ENCODE peak calls at places on chromosomes 6 and 20, in ten cellular contexts. One of them, this sample, is unnamed.

GRCh38 chr6:31580807-31581437 is 1.3 kb downstream of the LTB start:
- DNase-seq in mesendoderm: peak; percentile 91
- DNase-seq in RWPE1: peak; percentile 83
- DNase-seq in CD4-positive, alpha-beta T cell: peak; percentile 89
- DNase-seq in stomach: peak; percentile 89
- DNase-seq in body of pancreas: peak; percentile 86
- DNase-seq in heart left ventricle: peak; percentile 95
- DNase-seq in mammary epithelial cell: peak; percentile 66
- DNase-seq in A549: peak; percentile 68
- DNase-seq in colonic mucosa: peak; percentile 88
- DNase-seq in this sample: no peak

GRCh38 chr20:43238833-43239232 is 49.1 kb upstream of the PTPRT start:
- DNase-seq in mesendoderm: peak; percentile 69
- DNase-seq in RWPE1: peak; percentile 57
- DNase-seq in CD4-positive, alpha-beta T cell: no peak
- DNase-seq in stomach: no peak
- DNase-seq in body of pancreas: no peak
- DNase-seq in heart left ventricle: no peak
- DNase-seq in mammary epithelial cell: no peak
- DNase-seq in A549: no peak
- DNase-seq in colonic mucosa: no peak
- DNase-seq in this sample: no peak

GRCh38 chr6:55943329-55943728 is 67.9 kb upstream of the BMP5 start:
- DNase-seq in mesendoderm: no peak
- DNase-seq in RWPE1: no peak
- DNase-seq in CD4-positive, alpha-beta T cell: no peak
- DNase-seq in stomach: no peak
- DNase-seq in body of pancreas: no peak
- DNase-seq in heart left ventricle: no peak
- DNase-seq in mammary epithelial cell: no peak
- DNase-seq in A549: no peak
- DNase-seq in colonic mucosa: no peak
- DNase-seq in this sample: no peak

GRCh38 chr20:16596991-16597390 is 23.7 kb upstream of the KIF16B start:
- DNase-seq in mesendoderm: no peak
- DNase-seq in RWPE1: no peak
- DNase-seq in CD4-positive, alpha-beta T cell: no peak
- DNase-seq in stomach: no peak
- DNase-seq in body of pancreas: no peak
- DNase-seq in heart left ventricle: no peak
- DNase-seq in mammary epithelial cell: no peak
- DNase-seq in A549: no peak
- DNase-seq in colonic mucosa: no peak
- DNase-seq in this sample: no peak

GRCh38 chr6:150667977-150668716 is 68.5 kb downstream of the PLEKHG1 start:
- DNase-seq in mesendoderm: peak; percentile 54
- DNase-seq in RWPE1: peak; percentile 80
- DNase-seq in CD4-positive, alpha-beta T cell: no peak
- DNase-seq in stomach: peak; percentile 97
- DNase-seq in body of pancreas: peak; percentile 90
- DNase-seq in heart left ventricle: peak; percentile 84
- DNase-seq in mammary epithelial cell: peak; percentile 93
- DNase-seq in A549: peak; percentile 6
- DNase-seq in colonic mucosa: peak; percentile 92
- DNase-seq in this sample: peak; percentile 75

GRCh38 chr6:151160869-151161268 is 78.9 kb upstream of the AKAP12 start:
- DNase-seq in mesendoderm: no peak
- DNase-seq in RWPE1: no peak
- DNase-seq in CD4-positive, alpha-beta T cell: no peak
- DNase-seq in stomach: peak; percentile 43
- DNase-seq in body of pancreas: peak; percentile 31
- DNase-seq in heart left ventricle: no peak
- DNase-seq in mammary epithelial cell: peak; percentile 5
- DNase-seq in A549: no peak
- DNase-seq in colonic mucosa: no peak
- DNase-seq in this sample: no peak

GRCh38 chr6:47005486-47005885 is 36.6 kb downstream of the ADGRF1 start:
- DNase-seq in mesendoderm: no peak
- DNase-seq in RWPE1: no peak
- DNase-seq in CD4-positive, alpha-beta T cell: no peak
- DNase-seq in stomach: no peak
- DNase-seq in body of pancreas: no peak
- DNase-seq in heart left ventricle: no peak
- DNase-seq in mammary epithelial cell: no peak
- DNase-seq in A549: no peak
- DNase-seq in colonic mucosa: no peak
- DNase-seq in this sample: no peak

GRCh38 chr20:62065669-62066338 is at the start of gene TAF4:
- DNase-seq in mesendoderm: peak; percentile 69
- DNase-seq in RWPE1: peak; percentile 100
- DNase-seq in CD4-positive, alpha-beta T cell: peak; percentile 70
- DNase-seq in stomach: peak; percentile 81
- DNase-seq in body of pancreas: peak; percentile 81
- DNase-seq in heart left ventricle: peak; percentile 89
- DNase-seq in mammary epithelial cell: peak; percentile 61
- DNase-seq in A549: peak; percentile 85
- DNase-seq in colonic mucosa: peak; percentile 79
- DNase-seq in this sample: no peak

GRCh38 chr6:157634566-157634965 is 188.5 kb upstream of the SNX9 start:
- DNase-seq in mesendoderm: no peak
- DNase-seq in RWPE1: no peak
- DNase-seq in CD4-positive, alpha-beta T cell: no peak
- DNase-seq in stomach: no peak
- DNase-seq in body of pancreas: no peak
- DNase-seq in heart left ventricle: no peak
- DNase-seq in mammary epithelial cell: no peak
- DNase-seq in A549: no peak
- DNase-seq in colonic mucosa: no peak
- DNase-seq in this sample: no peak

GRCh38 chr20:61315319-61315718 is 63.3 kb downstream of the CDH4 start:
- DNase-seq in mesendoderm: no peak
- DNase-seq in RWPE1: no peak
- DNase-seq in CD4-positive, alpha-beta T cell: no peak
- DNase-seq in stomach: no peak
- DNase-seq in body of pancreas: no peak
- DNase-seq in heart left ventricle: no peak
- DNase-seq in mammary epithelial cell: no peak
- DNase-seq in A549: no peak
- DNase-seq in colonic mucosa: no peak
- DNase-seq in this sample: no peak

GRCh38 chr6:129501401-129502051 is 208.5 kb downstream of the ARHGAP18 start:
- DNase-seq in mesendoderm: peak; percentile 88
- DNase-seq in RWPE1: peak; percentile 88
- DNase-seq in CD4-positive, alpha-beta T cell: no peak
- DNase-seq in stomach: peak; percentile 33
- DNase-seq in body of pancreas: no peak
- DNase-seq in heart left ventricle: peak; percentile 71
- DNase-seq in mammary epithelial cell: peak; percentile 98
- DNase-seq in A549: no peak
- DNase-seq in colonic mucosa: no peak
- DNase-seq in this sample: peak; percentile 92
- H3K27ac ChIP-seq in mesendoderm: peak overlapping the region; percentile 19
- H3K27ac ChIP-seq in RWPE1: peak overlapping the region; percentile 70
- H3K27ac ChIP-seq in CD4-positive, alpha-beta T cell: no peak overlapping the region
- H3K27ac ChIP-seq in stomach: no peak overlapping the region
- H3K27ac ChIP-seq in body of pancreas: no peak overlapping the region
- H3K27ac ChIP-seq in heart left ventricle: peak overlapping the region; percentile 65
- H3K27ac ChIP-seq in mammary epithelial cell: peak overlapping the region; percentile 90
- H3K27ac ChIP-seq in A549: peak overlapping the region; percentile 72
- H3K27ac ChIP-seq in colonic mucosa: no peak overlapping the region
- H3K27ac ChIP-seq in this sample: peak overlapping the region; percentile 98

DNA sequence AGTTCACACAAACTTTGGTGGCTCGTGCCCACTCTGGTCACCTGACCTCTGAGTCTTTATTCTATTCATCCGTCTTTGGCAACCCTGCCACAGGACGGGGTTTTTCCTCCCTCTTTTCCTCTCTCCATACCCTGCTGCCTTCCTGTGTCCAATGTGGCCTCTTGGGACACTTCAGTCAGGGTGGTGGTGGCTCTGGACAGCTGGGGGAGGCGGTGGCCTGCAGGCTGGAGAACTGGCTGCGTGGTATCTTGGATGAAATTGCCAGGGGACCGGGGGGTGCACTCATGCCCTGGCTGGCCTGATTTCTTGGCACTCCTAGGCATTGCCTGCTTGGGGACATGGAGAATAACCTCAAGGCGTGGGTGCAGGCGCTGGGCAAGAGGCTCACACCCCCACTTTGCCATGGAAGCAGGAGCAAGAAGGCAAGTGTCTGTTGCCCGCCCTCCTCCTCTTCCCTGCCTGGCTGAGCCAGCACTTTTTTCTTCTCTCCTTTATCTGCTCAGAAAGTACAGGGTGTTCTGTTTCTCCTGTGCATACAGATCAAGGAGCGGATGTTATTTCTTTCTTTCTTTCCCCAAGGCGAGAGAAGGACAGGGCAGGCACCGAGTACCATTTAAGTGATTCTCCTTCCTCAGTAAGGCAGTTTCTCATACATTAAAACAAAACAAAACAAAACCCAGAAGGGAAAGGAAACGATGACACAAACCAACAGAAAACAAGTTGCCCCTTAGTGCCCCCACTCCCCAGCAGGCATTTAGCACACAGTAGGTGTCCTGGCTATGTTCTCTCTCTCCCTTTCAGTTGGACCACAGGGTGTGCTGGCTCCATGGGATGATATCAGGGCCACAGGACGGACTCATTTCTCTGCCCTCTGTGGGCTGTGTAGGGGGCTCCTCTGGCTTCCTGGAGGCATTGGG is 155.5 kb upstream of the RNF24 start:
- DNase-seq in mesendoderm: no peak
- DNase-seq in RWPE1: no peak
- DNase-seq in CD4-positive, alpha-beta T cell: no peak
- DNase-seq in stomach: peak; percentile 60
- DNase-seq in body of pancreas: no peak
- DNase-seq in heart left ventricle: no peak
- DNase-seq in mammary epithelial cell: no peak
- DNase-seq in A549: no peak
- DNase-seq in colonic mucosa: no peak
- DNase-seq in this sample: no peak
- H3K27ac ChIP-seq in mesendoderm: peak overlapping the region; percentile 69
- H3K27ac ChIP-seq in RWPE1: peak overlapping the region; percentile 71
- H3K27ac ChIP-seq in CD4-positive, alpha-beta T cell: no peak overlapping the region
- H3K27ac ChIP-seq in stomach: peak overlapping the region; percentile 64
- H3K27ac ChIP-seq in body of pancreas: peak overlapping the region; percentile 78
- H3K27ac ChIP-seq in heart left ventricle: no peak overlapping the region
- H3K27ac ChIP-seq in mammary epithelial cell: no peak overlapping the region
- H3K27ac ChIP-seq in A549: peak overlapping the region; percentile 91
- H3K27ac ChIP-seq in colonic mucosa: no peak overlapping the region
- H3K27ac ChIP-seq in this sample: peak overlapping the region; percentile 58

GRCh38 chr6:25922301-25922700 is 8.2 kb downstream of the SLC17A2 start:
- DNase-seq in mesendoderm: no peak
- DNase-seq in RWPE1: no peak
- DNase-seq in CD4-positive, alpha-beta T cell: no peak
- DNase-seq in stomach: no peak
- DNase-seq in body of pancreas: no peak
- DNase-seq in heart left ventricle: no peak
- DNase-seq in mammary epithelial cell: no peak
- DNase-seq in A549: no peak
- DNase-seq in colonic mucosa: no peak
- DNase-seq in this sample: no peak
- H3K27ac ChIP-seq in mesendoderm: no peak overlapping the region
- H3K27ac ChIP-seq in RWPE1: no peak overlapping the region
- H3K27ac ChIP-seq in CD4-positive, alpha-beta T cell: no peak overlapping the region
- H3K27ac ChIP-seq in stomach: no peak overlapping the region
- H3K27ac ChIP-seq in body of pancreas: no peak overlapping the region
- H3K27ac ChIP-seq in heart left ventricle: no peak overlapping the region
- H3K27ac ChIP-seq in mammary epithelial cell: no peak overlapping the region
- H3K27ac ChIP-seq in A549: no peak overlapping the region
- H3K27ac ChIP-seq in colonic mucosa: no peak overlapping the region
- H3K27ac ChIP-seq in this sample: no peak overlapping the region

GRCh38 chr6:122399348-122400120 is at the start of gene HSF2:
- DNase-seq in mesendoderm: peak; percentile 99
- DNase-seq in RWPE1: peak; percentile 96
- DNase-seq in CD4-positive, alpha-beta T cell: peak; percentile 86
- DNase-seq in stomach: peak; percentile 96
- DNase-seq in body of pancreas: peak; percentile 95
- DNase-seq in heart left ventricle: peak; percentile 97
- DNase-seq in mammary epithelial cell: peak; percentile 98
- DNase-seq in A549: peak; percentile 79
- DNase-seq in colonic mucosa: peak; percentile 96
- DNase-seq in this sample: peak; percentile 95

GRCh38 chr6:122400121-122400450 is 634 bp downstream of the HSF2 start:
- DNase-seq in mesendoderm: peak; percentile 16
- DNase-seq in RWPE1: peak; percentile 17
- DNase-seq in CD4-positive, alpha-beta T cell: no peak
- DNase-seq in stomach: no peak
- DNase-seq in body of pancreas: no peak
- DNase-seq in heart left ventricle: no peak
- DNase-seq in mammary epithelial cell: no peak
- DNase-seq in A549: peak; percentile 13
- DNase-seq in colonic mucosa: no peak
- DNase-seq in this sample: no peak

GRCh38 chr6:122401104-122401503 is 1.7 kb downstream of the HSF2 start:
- DNase-seq in mesendoderm: no peak
- DNase-seq in RWPE1: no peak
- DNase-seq in CD4-positive, alpha-beta T cell: no peak
- DNase-seq in stomach: no peak
- DNase-seq in body of pancreas: no peak
- DNase-seq in heart left ventricle: no peak
- DNase-seq in mammary epithelial cell: no peak
- DNase-seq in A549: no peak
- DNase-seq in colonic mucosa: no peak
- DNase-seq in this sample: no peak

GRCh38 chr6:122400467-122401089 is 1.1 kb downstream of the HSF2 start:
- DNase-seq in mesendoderm: no peak
- DNase-seq in RWPE1: no peak
- DNase-seq in CD4-positive, alpha-beta T cell: no peak
- DNase-seq in stomach: no peak
- DNase-seq in body of pancreas: no peak
- DNase-seq in heart left ventricle: no peak
- DNase-seq in mammary epithelial cell: peak; percentile 2
- DNase-seq in A549: no peak
- DNase-seq in colonic mucosa: no peak
- DNase-seq in this sample: no peak

GRCh38 chr6:122399055-122399347 is 451 bp upstream of the HSF2 start:
- DNase-seq in mesendoderm: no peak
- DNase-seq in RWPE1: no peak
- DNase-seq in CD4-positive, alpha-beta T cell: no peak
- DNase-seq in stomach: no peak
- DNase-seq in body of pancreas: no peak
- DNase-seq in heart left ventricle: no peak
- DNase-seq in mammary epithelial cell: no peak
- DNase-seq in A549: no peak
- DNase-seq in colonic mucosa: no peak
- DNase-seq in this sample: no peak
- H3K27ac ChIP-seq in mesendoderm: no peak overlapping the region
- H3K27ac ChIP-seq in RWPE1: peak overlapping the region; percentile 87
- H3K27ac ChIP-seq in CD4-positive, alpha-beta T cell: peak overlapping the region; percentile 58
- H3K27ac ChIP-seq in stomach: peak overlapping the region; percentile 71
- H3K27ac ChIP-seq in body of pancreas: peak overlapping the region; percentile 86
- H3K27ac ChIP-seq in heart left ventricle: peak overlapping the region; percentile 76
- H3K27ac ChIP-seq in mammary epithelial cell: peak overlapping the region; percentile 83
- H3K27ac ChIP-seq in A549: peak overlapping the region; percentile 74
- H3K27ac ChIP-seq in colonic mucosa: peak overlapping the region; percentile 56
- H3K27ac ChIP-seq in this sample: peak overlapping the region; percentile 69

This sample was measured in epithelial cell of prostate.